ENCODE peak calls at places on chromosome 16, in eight cellular contexts. A is nephron progenitor cell; F is HT-29; U is mesendoderm; K is mucosa of descending colon; C is activated CD4-positive, alpha-beta T cell treated with anti-CD3 and anti-CD28 coated beads, Interleukin-2, amount 50 U/mL, for 1 hour; I is NCI-H1436 treated with DMSO at 0.1 percent for 48 hours; T is amniotic epithelial cell. L is an unnamed sample.

GRCh38 chr16:85258166-85258565 is 145.9 kb upstream of the CIBAR2 start:
- DNase-seq in A (no peak), F (no peak), U (no peak), K (no peak), C (no peak), I (no peak), T (no peak), L (no peak)

GRCh38 chr16:2748757-2749455 is 3.5 kb upstream of the SRRM2 start:
- DNase-seq in A (no peak), F (no peak), U (no peak), K (no peak), C (no peak), I (no peak), T (no peak), L (no peak)

GRCh38 chr16:61098505-61098904 is 937.7 kb downstream of the CDH8 start:
- DNase-seq in A (no peak), F (no peak), U (no peak), K (no peak), C (no peak), I (no peak), T (no peak), L (no peak)

GRCh38 chr16:81797443-81797842 is 18.4 kb downstream of the PLCG2 start:
- DNase-seq in A (no peak), F (no peak), U (no peak), K (no peak), C (no peak), I (no peak), T (no peak), L (no peak)

GRCh38 chr16:24980077-24980793 is 34.9 kb downstream of the ARHGAP17 start:
- DNase-seq in A (no peak), F (no peak), U (no peak), K (no peak), C (no peak), I (no peak), T (no peak), L (no peak)

GRCh38 chr16:10500582-10500981 is 79.8 kb downstream of the EMP2 start:
- DNase-seq in A (no peak), F (no peak), U (no peak), K (no peak), C (no peak), I (no peak), T (no peak), L (no peak)

GRCh38 chr16:30417447-30418349 is 10.3 kb downstream of the ZNF771 start:
- DNase-seq in A (peak), F (peak), U (peak), K (peak), C (peak), I (peak), T (peak), L (peak)

GRCh38 chr16:87233928-87234327 is 83.3 kb downstream of the C16orf95 start:
- DNase-seq in A (no peak), F (peak), U (peak), K (no peak), C (no peak), I (no peak), T (peak), L (peak)

GRCh38 chr16:14500791-14501190 is 129.3 kb downstream of the PARN start:
- DNase-seq in A (no peak), F (no peak), U (no peak), K (no peak), C (no peak), I (no peak), T (no peak), L (no peak)

GRCh38 chr16:4882633-4883285 is 35.5 kb downstream of the UBN1 start:
- DNase-seq in A (no peak), F (peak), U (no peak), K (no peak), C (no peak), I (no peak), T (peak), L (peak)

L was measured in AG08395.